ENCODE peak calls at places on chromosome 14, in five cellular contexts. U is ovary, S is right atrium auricular region, J is Panc1, L is left ventricle myocardium inferior. H is an unnamed sample. For H3K27me3, the result is how much of the 10 kb centered on the place peaks cover.

GRCh38 chr14:99116741-99117295 is 155.2 kb downstream of the BCL11B start:
- DNase-seq in S (peak), J (no peak), L (no peak), U (no peak), H (no peak)

GRCh38 chr14:93905623-93906022 is 21.5 kb upstream of the FAM181A start:
- DNase-seq in U (no peak), L (no peak), S (no peak), J (no peak), H (no peak)

GRCh38 chr14:70098257-70098809 is 90.4 kb downstream of the SLC8A3 start:
- DNase-seq in J (no peak), U (no peak), S (no peak), L (no peak), H (no peak)

GRCh38 chr14:26163761-26164160 is 434.1 kb downstream of the NOVA1 start:
- DNase-seq in L (no peak), S (no peak), U (no peak), J (no peak), H (no peak)

GRCh38 chr14:100822921-100823320 is 3.0 kb upstream of the MEG3 start:
- DNase-seq in S (no peak), J (no peak), L (no peak), U (peak), H (no peak)

GRCh38 chr14:93962701-93963601 is 13.4 kb downstream of the ASB2 start:
- DNase-seq in J (no peak), S (no peak), U (no peak), L (no peak), H (no peak)

GRCh38 chr14:25116607-25117006 is 66.7 kb upstream of the STXBP6 start:
- DNase-seq in J (no peak), L (no peak), S (no peak), U (no peak), H (no peak)

GRCh38 chr14:100475268-100475667 is 111.9 kb downstream of the BEGAIN start:
- DNase-seq in S (no peak), J (no peak), U (no peak), L (no peak), H (no peak)

GRCh38 chr14:99772371-99773283 is 20.6 kb upstream of the EML1 start:
- DNase-seq in U (no peak), S (no peak), J (no peak), L (no peak), H (no peak)

GRCh38 chr14:60561845-60562746 is 53.1 kb downstream of the SIX6 start:
- DNase-seq in J (peak), U (no peak), L (no peak), S (no peak), H (peak)

GRCh38 chr14:50452979-50453705 is 56.5 kb upstream of the CDKL1 start:
- DNase-seq in S (no peak), J (no peak), L (no peak), U (no peak), H (peak)

GRCh38 chr14:87772854-87773253 is 220.1 kb downstream of the GALC start:
- DNase-seq in S (no peak), L (no peak), J (no peak), U (no peak), H (no peak)

GRCh38 chr14:53850714-53851296 is 105.8 kb downstream of the BMP4 start:
- DNase-seq in L (no peak), S (no peak), U (no peak), J (no peak), H (peak)

GRCh38 chr14:50527970-50528369 is 4.4 kb downstream of the MAP4K5 start:
- DNase-seq in J (no peak), S (no peak), L (no peak), U (no peak), H (no peak)

GRCh38 chr14:85300119-85300518 is 229.8 kb upstream of the FLRT2 start:
- DNase-seq in L (no peak), S (no peak), U (no peak), J (no peak), H (no peak)

GRCh38 chr14:81464253-81465001 is 64.3 kb upstream of the STON2 start:
- DNase-seq in J (peak), S (no peak), L (no peak), U (no peak), H (no peak)

GRCh38 chr14:103890836-103891666 is 37.2 kb upstream of the TDRD9 start:
- DNase-seq in L (no peak), U (no peak), J (no peak), S (no peak), H (no peak)

GRCh38 chr14:25003537-25003936 is 46.4 kb downstream of the STXBP6 start:
- DNase-seq in S (no peak), L (no peak), J (no peak), U (no peak), H (no peak)

GRCh38 chr14:32620303-32620702 is 291.2 kb downstream of the AKAP6 start:
- DNase-seq in U (no peak), L (no peak), J (no peak), S (no peak), H (no peak)

GRCh38 chr14:56400426-56400825 is 179.2 kb upstream of the TMEM260 start:
- DNase-seq in U (no peak), S (no peak), L (no peak), J (no peak), H (no peak)

GRCh38 chr14:103058209-103059055 is 1.1 kb upstream of the CDC42BPB start:
- DNase-seq in S (no peak), J (no peak), U (peak), L (no peak), H (no peak)

GRCh38 chr14:89217876-89218275 is 199.2 kb downstream of the FOXN3 start:
- DNase-seq in L (no peak), J (no peak), S (no peak), U (no peak), H (no peak)

GRCh38 chr14:89225607-89226006 is 191.4 kb downstream of the FOXN3 start:
- DNase-seq in U (no peak), J (no peak), L (no peak), S (no peak), H (no peak)

GRCh38 chr14:89215166-89215940 is 201.7 kb downstream of the FOXN3 start:
- DNase-seq in J (no peak), L (no peak), U (no peak), S (no peak), H (no peak)

GRCh38 chr14:89219056-89219455 is 198.0 kb downstream of the FOXN3 start:
- DNase-seq in U (no peak), J (no peak), L (no peak), S (no peak), H (no peak)

GRCh38 chr14:89221109-89221508 is 195.9 kb downstream of the FOXN3 start:
- DNase-seq in U (no peak), S (no peak), L (no peak), J (no peak), H (no peak)
- H3K27me3 ChIP-seq in U (under half), S (under half), L (under half), J (under half), H (under half)

DNA sequence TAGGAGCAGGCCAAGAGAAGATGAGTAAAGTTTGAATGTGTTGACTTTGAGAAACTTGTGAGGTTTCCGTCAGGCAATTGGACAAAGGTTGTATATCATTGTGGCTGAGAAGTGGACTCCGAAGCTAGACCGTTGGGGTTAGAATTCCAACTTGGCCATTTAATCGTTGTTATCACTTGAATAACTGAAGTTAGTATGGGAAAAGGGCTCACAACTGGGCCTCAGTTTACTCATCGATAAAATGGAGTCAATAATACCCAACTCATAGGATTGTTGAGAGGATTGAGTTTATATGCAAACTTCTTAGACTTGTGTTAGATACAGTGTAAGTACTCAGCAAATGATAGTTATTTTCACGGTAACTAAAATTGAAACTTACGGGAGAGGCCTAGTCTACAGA is 846 bp downstream of the SLIRP start:
- DNase-seq in S (no peak), L (no peak), J (no peak), U (no peak), H (no peak)
- TF ChIP-seq CTCF in S (no peak), L (no peak), J (no peak), U (no peak), H (no peak)

DNA sequence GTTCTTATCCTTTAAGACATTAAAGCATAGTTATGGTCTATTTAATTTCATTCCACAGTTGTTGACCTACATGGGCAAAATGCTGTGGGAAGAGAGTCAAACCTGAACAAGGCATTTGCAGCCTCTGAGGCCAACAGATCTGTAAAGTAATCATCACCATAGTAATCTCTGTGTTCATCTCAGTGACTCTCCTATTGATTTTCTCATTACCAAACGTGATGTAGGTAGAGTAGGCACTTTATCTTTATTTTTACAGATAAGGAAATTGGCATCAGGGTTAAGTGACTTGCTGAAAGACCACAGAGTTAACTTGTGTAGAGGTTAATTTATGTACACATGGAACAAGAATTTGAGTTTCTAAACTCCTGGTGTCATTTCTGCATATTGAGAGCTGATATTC is 203.0 kb downstream of the ESR2 start:
- DNase-seq in J (no peak), L (no peak), U (no peak), S (no peak), H (no peak)
- H3K4me3 ChIP-seq in J (no peak), L (no peak), U (no peak), S (no peak), H (no peak)

GRCh38 chr14:36522347-36522971 is 2.4 kb upstream of the NKX2-1 start:
- DNase-seq in S (no peak), U (no peak), J (no peak), L (no peak), H (no peak)

GRCh38 chr14:36525746-36526099 is 5.7 kb upstream of the NKX2-1 start:
- DNase-seq in L (no peak), J (no peak), U (no peak), S (no peak), H (no peak)

GRCh38 chr14:36524220-36524837 is 4.3 kb upstream of the NKX2-1 start:
- DNase-seq in S (no peak), U (no peak), J (no peak), L (no peak), H (no peak)

GRCh38 chr14:36522972-36523685 is 3.1 kb upstream of the NKX2-1 start:
- DNase-seq in S (no peak), L (no peak), J (no peak), U (no peak), H (no peak)

GRCh38 chr14:36524874-36525745 is 5.1 kb upstream of the NKX2-1 start:
- DNase-seq in L (no peak), J (no peak), S (no peak), U (no peak), H (no peak)
- H3K27me3 ChIP-seq in L (half or more), J (under half), S (half or more), U (under half), H (half or more)

DNA sequence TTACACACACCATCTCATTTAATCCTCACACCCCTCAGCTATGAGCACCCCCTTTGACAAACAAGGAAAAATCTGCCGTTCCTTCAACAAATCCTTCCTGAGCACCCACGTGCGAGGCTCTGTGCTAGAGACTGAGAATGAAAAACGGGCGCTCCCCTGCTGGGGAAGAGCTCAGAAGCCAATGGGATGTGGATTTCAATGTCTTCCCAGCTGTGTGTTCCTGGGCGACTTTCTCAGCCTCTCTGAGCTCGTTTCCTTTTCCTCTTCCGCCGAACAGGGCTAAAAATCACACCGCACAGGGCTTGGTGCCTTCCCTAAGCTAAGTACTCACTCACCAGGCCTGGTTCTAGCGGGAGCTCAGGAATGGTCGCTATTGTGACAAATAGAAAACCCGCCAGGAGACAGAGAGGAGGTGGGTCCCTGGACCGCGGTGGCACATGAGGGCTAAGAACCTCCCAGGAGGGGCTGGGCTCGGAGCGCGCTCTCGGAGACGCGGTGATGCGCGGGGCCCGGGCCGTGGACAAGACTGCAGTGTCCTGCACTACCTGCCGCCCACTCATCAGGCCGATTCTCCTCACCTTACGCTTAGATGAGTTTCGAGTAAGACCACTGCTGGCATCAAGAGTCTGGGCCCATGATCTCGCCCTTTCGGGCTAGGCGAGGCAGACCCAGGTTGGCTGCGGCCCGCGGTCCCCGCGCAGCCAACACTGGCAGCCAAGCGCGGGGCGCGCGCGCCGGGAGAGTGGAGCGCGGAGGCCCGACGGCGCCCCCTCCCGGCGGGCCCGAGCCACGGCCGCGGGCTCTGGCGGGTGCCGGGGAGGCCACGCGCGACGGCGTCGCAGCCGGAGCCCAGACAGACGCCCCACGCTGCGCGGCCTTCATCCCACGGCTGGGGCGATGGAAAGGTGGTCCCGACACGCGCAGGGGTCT is 17.0 kb downstream of the ZDHHC22 start:
- DNase-seq in U (peak), J (no peak), L (peak), S (peak), H (no peak)
- TF ChIP-seq CTCF in U (peak), J (peak), L (peak), S (peak), H (no peak)

GRCh38 chr14:74400919-74401503 is 25.0 kb downstream of the SYNDIG1L start:
- DNase-seq in J (no peak), L (no peak), S (no peak), U (no peak), H (no peak)
- H3K4me3 ChIP-seq in J (no peak), L (peak), S (no peak), U (no peak), H (no peak)

GRCh38 chr14:78086342-78086741 is 83.8 kb upstream of the NRXN3 start:
- DNase-seq in U (no peak), L (no peak), J (no peak), S (no peak), H (no peak)

GRCh38 chr14:78092040-78092439 is 78.1 kb upstream of the NRXN3 start:
- DNase-seq in U (no peak), J (no peak), L (no peak), S (peak), H (no peak)

GRCh38 chr14:78090820-78091219 is 79.4 kb upstream of the NRXN3 start:
- DNase-seq in U (no peak), L (no peak), S (peak), J (no peak), H (no peak)

GRCh38 chr14:78088941-78089340 is 81.2 kb upstream of the NRXN3 start:
- DNase-seq in J (no peak), S (peak), L (no peak), U (no peak), H (no peak)

GRCh38 chr14:78091361-78091760 is 78.8 kb upstream of the NRXN3 start:
- DNase-seq in U (no peak), L (no peak), J (no peak), S (peak), H (no peak)
- H3K27me3 ChIP-seq in U (under half), L (under half), J (under half), S (under half), H (under half)